ENCODE peak calls at places on chromosome 7, in nine cellular contexts. One of them, this sample, is unnamed.

GRCh38 chr7:81285142-81285871 is 366.5 kb upstream of the SEMA3C start:
- DNase-seq in WTC11: no peak
- DNase-seq in sciatic nerve: no peak
- DNase-seq in activated CD8-positive, alpha-beta T cell treated with anti-CD3 and anti-CD28 coated beads for 36 hours: no peak
- DNase-seq in stimulated activated CD8-positive, alpha-beta memory T cell treated with anti-CD3 and anti-CD28 coated beads, Interleukin-12 subunit alpha, Interleukin-12 subunit beta, amount 100 ng/mL, for 4 hours: no peak
- DNase-seq in GDM1: no peak
- DNase-seq in mucosa of gallbladder: no peak
- DNase-seq in glomerular endothelial cell: no peak
- DNase-seq in HS-5: no peak
- DNase-seq in this sample: no peak

GRCh38 chr7:134919240-134919641 is 67.1 kb upstream of the AGBL3 start:
- DNase-seq in GDM1: no peak
- DNase-seq in activated CD8-positive, alpha-beta T cell treated with anti-CD3 and anti-CD28 coated beads for 36 hours: no peak
- DNase-seq in glomerular endothelial cell: no peak
- DNase-seq in stimulated activated CD8-positive, alpha-beta memory T cell treated with anti-CD3 and anti-CD28 coated beads, Interleukin-12 subunit alpha, Interleukin-12 subunit beta, amount 100 ng/mL, for 4 hours: no peak
- DNase-seq in HS-5: no peak
- DNase-seq in mucosa of gallbladder: no peak
- DNase-seq in WTC11: no peak
- DNase-seq in sciatic nerve: no peak
- DNase-seq in this sample: no peak

GRCh38 chr7:123303926-123304325 is 104.2 kb upstream of the SLC13A1 start:
- DNase-seq in glomerular endothelial cell: no peak
- DNase-seq in stimulated activated CD8-positive, alpha-beta memory T cell treated with anti-CD3 and anti-CD28 coated beads, Interleukin-12 subunit alpha, Interleukin-12 subunit beta, amount 100 ng/mL, for 4 hours: no peak
- DNase-seq in HS-5: no peak
- DNase-seq in activated CD8-positive, alpha-beta T cell treated with anti-CD3 and anti-CD28 coated beads for 36 hours: no peak
- DNase-seq in sciatic nerve: no peak
- DNase-seq in mucosa of gallbladder: no peak
- DNase-seq in GDM1: no peak
- DNase-seq in WTC11: no peak
- DNase-seq in this sample: no peak

GRCh38 chr7:150860291-150860977 is 8.1 kb downstream of the AOC1 start:
- DNase-seq in stimulated activated CD8-positive, alpha-beta memory T cell treated with anti-CD3 and anti-CD28 coated beads, Interleukin-12 subunit alpha, Interleukin-12 subunit beta, amount 100 ng/mL, for 4 hours: no peak
- DNase-seq in WTC11: no peak
- DNase-seq in activated CD8-positive, alpha-beta T cell treated with anti-CD3 and anti-CD28 coated beads for 36 hours: no peak
- DNase-seq in glomerular endothelial cell: no peak
- DNase-seq in HS-5: no peak
- DNase-seq in mucosa of gallbladder: peak
- DNase-seq in GDM1: no peak
- DNase-seq in sciatic nerve: no peak
- DNase-seq in this sample: no peak

GRCh38 chr7:107029061-107029763 is 15.3 kb upstream of the PRKAR2B start:
- DNase-seq in GDM1: no peak
- DNase-seq in glomerular endothelial cell: no peak
- DNase-seq in activated CD8-positive, alpha-beta T cell treated with anti-CD3 and anti-CD28 coated beads for 36 hours: no peak
- DNase-seq in mucosa of gallbladder: no peak
- DNase-seq in HS-5: no peak
- DNase-seq in stimulated activated CD8-positive, alpha-beta memory T cell treated with anti-CD3 and anti-CD28 coated beads, Interleukin-12 subunit alpha, Interleukin-12 subunit beta, amount 100 ng/mL, for 4 hours: no peak
- DNase-seq in sciatic nerve: no peak
- DNase-seq in WTC11: no peak
- DNase-seq in this sample: no peak

GRCh38 chr7:100602889-100603696 is 930 bp downstream of the PCOLCE start:
- DNase-seq in mucosa of gallbladder: peak
- DNase-seq in stimulated activated CD8-positive, alpha-beta memory T cell treated with anti-CD3 and anti-CD28 coated beads, Interleukin-12 subunit alpha, Interleukin-12 subunit beta, amount 100 ng/mL, for 4 hours: no peak
- DNase-seq in sciatic nerve: peak
- DNase-seq in GDM1: no peak
- DNase-seq in HS-5: no peak
- DNase-seq in WTC11: peak
- DNase-seq in activated CD8-positive, alpha-beta T cell treated with anti-CD3 and anti-CD28 coated beads for 36 hours: no peak
- DNase-seq in glomerular endothelial cell: no peak
- DNase-seq in this sample: no peak

GRCh38 chr7:141097430-141097829 is 23.6 kb downstream of the TMEM178B start:
- DNase-seq in stimulated activated CD8-positive, alpha-beta memory T cell treated with anti-CD3 and anti-CD28 coated beads, Interleukin-12 subunit alpha, Interleukin-12 subunit beta, amount 100 ng/mL, for 4 hours: no peak
- DNase-seq in mucosa of gallbladder: no peak
- DNase-seq in activated CD8-positive, alpha-beta T cell treated with anti-CD3 and anti-CD28 coated beads for 36 hours: peak
- DNase-seq in sciatic nerve: no peak
- DNase-seq in glomerular endothelial cell: no peak
- DNase-seq in GDM1: no peak
- DNase-seq in HS-5: no peak
- DNase-seq in WTC11: no peak
- DNase-seq in this sample: no peak

GRCh38 chr7:35694161-35694783 is 663 bp downstream of the HERPUD2 start:
- DNase-seq in GDM1: no peak
- DNase-seq in mucosa of gallbladder: no peak
- DNase-seq in glomerular endothelial cell: no peak
- DNase-seq in HS-5: no peak
- DNase-seq in activated CD8-positive, alpha-beta T cell treated with anti-CD3 and anti-CD28 coated beads for 36 hours: no peak
- DNase-seq in WTC11: no peak
- DNase-seq in sciatic nerve: peak
- DNase-seq in stimulated activated CD8-positive, alpha-beta memory T cell treated with anti-CD3 and anti-CD28 coated beads, Interleukin-12 subunit alpha, Interleukin-12 subunit beta, amount 100 ng/mL, for 4 hours: no peak
- DNase-seq in this sample: no peak

GRCh38 chr7:48089415-48089975 is 430 bp downstream of the UPP1 start:
- DNase-seq in WTC11: peak
- DNase-seq in stimulated activated CD8-positive, alpha-beta memory T cell treated with anti-CD3 and anti-CD28 coated beads, Interleukin-12 subunit alpha, Interleukin-12 subunit beta, amount 100 ng/mL, for 4 hours: peak
- DNase-seq in mucosa of gallbladder: no peak
- DNase-seq in GDM1: no peak
- DNase-seq in sciatic nerve: no peak
- DNase-seq in activated CD8-positive, alpha-beta T cell treated with anti-CD3 and anti-CD28 coated beads for 36 hours: no peak
- DNase-seq in glomerular endothelial cell: no peak
- DNase-seq in HS-5: no peak
- DNase-seq in this sample: no peak

GRCh38 chr7:20229652-20230500 is 12.7 kb upstream of the MACC1 start:
- DNase-seq in sciatic nerve: no peak
- DNase-seq in glomerular endothelial cell: peak
- DNase-seq in stimulated activated CD8-positive, alpha-beta memory T cell treated with anti-CD3 and anti-CD28 coated beads, Interleukin-12 subunit alpha, Interleukin-12 subunit beta, amount 100 ng/mL, for 4 hours: no peak
- DNase-seq in activated CD8-positive, alpha-beta T cell treated with anti-CD3 and anti-CD28 coated beads for 36 hours: no peak
- DNase-seq in WTC11: no peak
- DNase-seq in GDM1: no peak
- DNase-seq in HS-5: peak
- DNase-seq in mucosa of gallbladder: no peak
- DNase-seq in this sample: no peak

This sample was measured in Kasumi-1.